ENCODE peak calls at places on chromosomes 2 and 18, in four cellular contexts. G, E, A and C are unnamed samples.

GRCh38 chr2:171726841-171727460 is 39.7 kb downstream of the DYNC1I2 start:
- DNase-seq in A (no peak), G (no peak), E (no peak), C (no peak)

GRCh38 chr2:203802277-203803045 is 65.1 kb upstream of the CTLA4 start:
- DNase-seq in A (no peak), E (no peak), G (no peak), C (no peak)

GRCh38 chr2:99863914-99864273 is 278.5 kb downstream of the AFF3 start:
- DNase-seq in G (no peak), E (no peak), A (no peak), C (no peak)

GRCh38 chr2:109399061-109399460 is 214.7 kb downstream of the SEPTIN10 start:
- DNase-seq in G (no peak), A (no peak), E (no peak), C (no peak)

GRCh38 chr2:46872876-46873631 is 42.6 kb downstream of the MCFD2 start:
- DNase-seq in E (no peak), A (no peak), G (no peak), C (no peak)

GRCh38 chr2:209431701-209432100 is 7.9 kb downstream of the MAP2 start:
- DNase-seq in E (no peak), G (no peak), A (no peak), C (no peak)

GRCh38 chr18:78798402-78799175 is 181.0 kb upstream of the SALL3 start:
- DNase-seq in G (no peak), E (no peak), A (no peak), C (no peak)

GRCh38 chr18:61502472-61502871 is 169.2 kb downstream of the CDH20 start:
- DNase-seq in G (peak; percentile 25), A (peak; percentile 5), E (peak; percentile 15), C (peak; percentile 10)

GRCh38 chr2:125490308-125490707 is 1165.7 kb upstream of the GYPC start:
- DNase-seq in G (no peak), A (no peak), E (no peak), C (no peak)

GRCh38 chr2:139218181-139218580 is 438.0 kb upstream of the NXPH2 start:
- DNase-seq in G (no peak), A (no peak), E (no peak), C (no peak)

GRCh38 chr2:125979886-125980285 is 676.1 kb upstream of the GYPC start:
- DNase-seq in A (no peak), E (no peak), G (no peak), C (no peak)

GRCh38 chr2:37282746-37283145 is 41.9 kb downstream of the PRKD3 start:
- DNase-seq in A (no peak), E (no peak), G (no peak), C (no peak)

GRCh38 chr2:235931676-235932075 is 236.5 kb downstream of the GBX2 start:
- DNase-seq in A (no peak), E (no peak), G (no peak), C (no peak)

GRCh38 chr2:217491271-217491670 is 511.5 kb downstream of the TNS1 start:
- DNase-seq in E (no peak), A (no peak), G (no peak), C (no peak)

GRCh38 chr2:100887713-100888112 is 67.8 kb downstream of the NPAS2 start:
- DNase-seq in A (no peak), E (no peak), G (no peak), C (no peak)

GRCh38 chr2:182456784-182457183 is 29.9 kb upstream of the PDE1A start:
- DNase-seq in E (no peak), G (no peak), A (no peak), C (no peak)

GRCh38 chr2:11691071-11691660 is 21.2 kb upstream of the NTSR2 start:
- DNase-seq in E (peak; percentile 31), A (no peak), G (no peak), C (no peak)

DNA sequence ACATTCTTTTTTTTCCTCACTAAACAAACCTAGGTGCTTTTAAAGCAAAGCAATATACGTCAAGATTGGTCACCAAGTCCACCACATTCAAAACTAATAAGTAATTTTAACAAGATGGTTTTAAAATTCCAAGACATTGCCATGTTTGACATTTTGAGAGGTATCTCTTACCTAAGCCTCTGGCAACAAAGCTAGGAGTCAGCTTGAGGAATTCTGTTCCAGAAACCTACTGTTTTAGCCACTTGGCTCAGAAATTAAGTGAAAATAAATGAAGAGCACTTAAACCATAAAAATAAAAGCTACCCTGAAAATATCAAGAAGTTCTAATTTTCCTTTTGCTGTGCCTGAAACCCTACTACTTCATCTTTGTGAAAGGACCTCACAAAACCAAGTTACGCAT is 30.0 kb upstream of the CHMP3 start:
- DNase-seq in A (no peak), G (no peak), E (no peak), C (no peak)
- TF ChIP-seq SPI1 in A (no peak), G (no peak), E (no peak), C (no peak)

GRCh38 chr18:3451166-3451988 is 1.4 kb downstream of the TGIF1 start:
- DNase-seq in E (peak; percentile 85), A (no peak), G (peak; percentile 97), C (no peak)
- TF ChIP-seq POLR2AphosphoS5 in E (peak; percentile 38), A (peak; percentile 23), G (peak; percentile 69), C (no peak)

GRCh38 chr18:23703057-23703986 is 14.1 kb downstream of the LAMA3 start:
- DNase-seq in E (peak; percentile 54), G (peak; percentile 51), A (no peak), C (no peak)
- TF ChIP-seq SPI1 in E (no peak), G (no peak), A (no peak), C (no peak)

GRCh38 chr2:240468300-240469238 is 33.1 kb downstream of the GPC1 start:
- DNase-seq in A (no peak), G (no peak), E (no peak), C (no peak)
- TF ChIP-seq POLR2AphosphoS5 in A (no peak), G (no peak), E (no peak), C (no peak)

GRCh38 chr2:69385443-69386151 is 1.4 kb downstream of the GFPT1 start:
- DNase-seq in E (no peak), G (peak; percentile 61), A (no peak), C (no peak)
- TF ChIP-seq SPI1 in E (no peak), G (no peak), A (no peak), C (no peak)

DNA sequence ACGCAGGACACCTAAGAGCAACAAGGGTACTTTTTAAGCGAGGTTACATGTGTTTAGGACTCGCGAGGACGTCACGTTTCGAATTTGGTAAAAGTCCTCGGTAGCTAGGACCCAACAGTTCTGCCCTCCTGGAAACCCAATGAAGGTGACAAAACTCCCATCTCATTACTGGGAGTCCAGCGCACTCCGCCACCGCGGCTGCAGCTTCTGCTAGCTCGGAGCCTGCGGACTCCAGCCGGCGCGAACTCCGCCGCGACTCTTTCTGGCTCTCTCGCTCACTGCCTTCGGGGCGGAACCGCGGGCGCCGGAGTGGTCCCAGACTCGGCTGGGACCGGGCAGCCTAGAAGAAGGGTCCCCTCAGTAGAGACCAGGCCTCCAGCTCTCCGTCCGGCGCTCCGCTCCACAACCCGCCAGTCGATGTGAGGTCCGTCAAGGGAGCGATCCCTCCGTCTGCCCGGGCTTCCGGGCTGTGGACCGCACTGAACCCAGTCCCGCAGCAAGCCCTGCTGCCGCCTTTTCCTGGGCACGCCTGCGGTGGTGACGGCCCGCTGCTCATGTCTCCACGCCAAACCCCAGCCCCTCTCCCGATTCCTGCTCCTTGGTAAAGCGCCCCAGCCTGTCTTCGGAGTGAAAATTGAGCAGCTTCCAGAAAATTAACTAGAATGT is 3.0 kb upstream of the OSR1 start:
- DNase-seq in A (no peak), G (no peak), E (no peak), C (no peak)
- TF ChIP-seq POLR2AphosphoS5 in A (no peak), G (no peak), E (no peak), C (no peak)

DNA sequence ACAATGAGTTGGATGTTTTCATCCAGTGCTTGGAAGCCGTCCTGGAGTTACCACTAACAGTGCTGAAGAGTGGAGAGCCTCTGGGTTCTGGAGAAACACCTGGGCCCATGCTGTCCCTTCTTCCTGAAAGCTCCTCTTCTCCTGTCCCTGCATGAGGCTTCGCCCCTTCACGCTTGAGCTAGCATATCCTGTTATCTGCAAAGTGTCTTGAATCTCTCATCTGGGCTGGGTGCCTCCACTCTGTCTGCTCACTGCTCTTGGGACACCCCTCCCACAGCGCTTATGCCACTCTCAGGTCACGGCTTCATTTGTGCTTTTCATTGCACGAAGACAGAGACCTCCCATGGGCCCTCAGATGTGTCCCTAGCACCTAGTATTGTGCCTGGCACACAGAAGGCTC is 154.5 kb downstream of the MYCN start:
- DNase-seq in G (no peak), A (no peak), E (no peak), C (no peak)
- TF ChIP-seq SPI1 in G (no peak), A (no peak), E (no peak), C (no peak)

DNA sequence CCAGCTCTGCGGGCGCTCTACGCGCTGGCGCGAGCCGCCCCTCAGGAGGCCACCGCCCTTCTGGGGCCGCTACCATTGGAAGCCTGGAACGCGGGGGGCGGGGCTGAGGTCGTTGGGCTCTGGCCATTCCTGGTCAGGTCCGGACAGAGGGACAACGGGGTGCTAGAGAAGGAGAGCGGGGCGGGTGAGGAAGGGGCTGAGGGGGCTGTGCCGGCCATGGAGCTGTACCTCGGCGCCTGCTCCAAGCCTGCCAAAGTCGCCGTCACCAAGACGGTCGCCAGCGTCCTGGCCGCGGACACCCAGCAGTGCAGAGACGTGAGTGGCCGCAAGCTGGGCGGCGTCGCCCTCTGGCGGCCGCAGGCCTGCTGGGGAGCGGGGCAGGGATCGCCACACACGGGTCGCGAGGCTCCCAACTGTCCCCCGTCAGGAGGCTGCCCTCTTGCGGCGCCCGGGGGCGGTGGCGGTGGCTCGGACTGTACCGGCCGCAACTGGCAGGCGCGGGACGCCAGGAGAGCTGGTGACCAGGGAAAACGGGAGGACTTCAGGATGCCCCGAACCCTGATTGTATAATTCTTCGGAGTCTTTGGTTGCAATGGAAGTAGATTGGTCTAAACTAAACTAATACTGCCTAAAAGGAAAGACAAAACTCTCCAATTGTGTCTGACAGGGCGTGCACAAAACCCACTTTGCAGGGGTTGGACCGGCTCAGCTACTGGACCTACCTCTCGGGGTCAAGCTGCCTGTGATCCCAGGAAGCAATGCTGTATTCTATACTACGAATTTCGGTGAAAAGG is at the start of gene FSIP2:
- DNase-seq in A (no peak), E (peak; percentile 5), G (peak; percentile 61), C (peak; percentile 41)
- TF ChIP-seq POLR2AphosphoS5 in A (no peak), E (no peak), G (no peak), C (no peak)